ENCODE peak calls at places on chromosomes 1 and 21, in nine cellular contexts. D is psoas muscle; J is HT-29; T is iris pigment epithelial cell; S is T-helper 2 cell; E is HL-60; Q is heart left ventricle; Y is heart right ventricle; L is stimulated activated CD8-positive, alpha-beta memory T cell treated with anti-CD3 and anti-CD28 coated beads, Interleukin-7, amount 100 ng/mL, for 1 hour. Z is an unnamed sample.

GRCh38 chr21:42411197-42411869 is 7.6 kb downstream of the UBASH3A start:
- DNase-seq in E (no peak), J (no peak), Y (no peak), T (no peak), L (no peak), Q (no peak), S (peak), D (no peak), Z (no peak)

GRCh38 chr1:13808729-13809131 is 108.7 kb downstream of the PRDM2 start:
- DNase-seq in T (peak), L (no peak), S (no peak), J (no peak), Y (peak), E (no peak), Q (peak), D (peak), Z (no peak)

GRCh38 chr1:53246261-53247134 is 8.2 kb upstream of the MAGOH start:
- DNase-seq in S (no peak), T (peak), E (no peak), D (no peak), Q (no peak), L (no peak), J (no peak), Y (no peak), Z (no peak)

GRCh38 chr21:39666026-39666425 is 53.3 kb downstream of the B3GALT5 start:
- DNase-seq in T (no peak), E (no peak), J (no peak), Y (no peak), D (no peak), Q (no peak), S (no peak), L (no peak), Z (no peak)

GRCh38 chr1:229209386-229209785 is 61.5 kb upstream of the RAB4A start:
- DNase-seq in D (no peak), E (no peak), L (no peak), S (no peak), Q (no peak), T (peak), J (no peak), Y (no peak), Z (no peak)

GRCh38 chr1:225347123-225347683 is 80.6 kb downstream of the LBR start:
- DNase-seq in S (no peak), L (no peak), D (no peak), Y (no peak), E (no peak), T (no peak), Q (no peak), J (no peak), Z (no peak)

GRCh38 chr1:203839081-203839480 is 22.3 kb upstream of the SNRPE start:
- DNase-seq in L (no peak), D (no peak), Y (no peak), T (peak), J (no peak), Q (no peak), E (no peak), S (no peak), Z (no peak)

GRCh38 chr1:193014354-193014753 is 44.8 kb downstream of the UCHL5 start:
- DNase-seq in Y (no peak), L (no peak), D (no peak), Q (no peak), T (peak), E (no peak), S (no peak), J (no peak), Z (no peak)

GRCh38 chr1:89149229-89149628 is 23.3 kb upstream of the GBP2 start:
- DNase-seq in Q (peak), D (no peak), J (peak), Y (no peak), L (no peak), S (no peak), T (peak), E (no peak), Z (no peak)

GRCh38 chr1:49995734-49996133 is 28.0 kb downstream of the AGBL4 start:
- DNase-seq in S (no peak), Q (no peak), J (peak), E (no peak), L (no peak), D (no peak), Y (no peak), T (no peak), Z (no peak)

GRCh38 chr1:152878042-152878441 is at the start of gene SMCP:
- DNase-seq in S (no peak), Q (no peak), Y (no peak), T (no peak), L (no peak), E (no peak), D (no peak), J (peak), Z (no peak)

GRCh38 chr1:221117133-221117532 is 237.9 kb downstream of the HLX start:
- DNase-seq in T (no peak), D (no peak), J (no peak), S (no peak), L (no peak), Q (no peak), E (no peak), Y (no peak), Z (no peak)

GRCh38 chr1:147612366-147612765 is 58.0 kb downstream of the ACP6 start:
- DNase-seq in E (no peak), D (no peak), S (no peak), L (no peak), T (no peak), Q (no peak), Y (no peak), J (peak), Z (no peak)

GRCh38 chr1:35408925-35409324 is 140.4 kb downstream of the ZMYM4 start:
- DNase-seq in Q (no peak), L (no peak), J (no peak), D (no peak), S (no peak), E (no peak), T (no peak), Y (no peak), Z (no peak)

GRCh38 chr1:51627672-51628071 is 10.8 kb downstream of the OSBPL9 start:
- DNase-seq in S (no peak), L (no peak), Y (no peak), J (peak), E (no peak), T (peak), D (no peak), Q (no peak), Z (no peak)

GRCh38 chr1:190124068-190124467 is 353.6 kb downstream of the BRINP3 start:
- DNase-seq in T (no peak), D (no peak), Y (no peak), Q (peak), E (no peak), J (no peak), S (no peak), L (no peak), Z (no peak)

GRCh38 chr1:90045853-90046563 is 51.1 kb downstream of the ZNF326 start:
- DNase-seq in Y (no peak), J (peak), S (no peak), E (no peak), L (no peak), Q (no peak), D (no peak), T (peak), Z (no peak)

GRCh38 chr1:47638713-47639112 is 200.9 kb downstream of the FOXD2 start:
- DNase-seq in D (no peak), S (no peak), E (no peak), T (no peak), J (no peak), L (no peak), Q (no peak), Y (no peak), Z (no peak)

GRCh38 chr1:67126111-67126746 is 8.5 kb downstream of the C1orf141 start:
- DNase-seq in L (no peak), E (no peak), J (no peak), D (no peak), Y (no peak), T (peak), Q (no peak), S (no peak), Z (no peak)

GRCh38 chr1:33876970-33877680 is 13.2 kb downstream of the HMGB4 start:
- DNase-seq in E (no peak), L (no peak), T (no peak), J (no peak), D (peak), Y (peak), Q (peak), S (no peak), Z (no peak)

GRCh38 chr21:15809818-15810217 is 80.0 kb downstream of the USP25 start:
- DNase-seq in T (peak), J (no peak), S (no peak), Q (no peak), L (no peak), Y (no peak), E (peak), D (peak), Z (no peak)

GRCh38 chr1:11253226-11253625 is 9.1 kb downstream of the MTOR start:
- DNase-seq in Y (no peak), Q (no peak), T (no peak), S (no peak), J (no peak), L (no peak), E (no peak), D (no peak), Z (no peak)

GRCh38 chr1:113109908-113110554 is 37.0 kb downstream of the LRIG2 start:
- DNase-seq in S (no peak), J (no peak), Y (peak), Q (no peak), L (no peak), D (peak), T (peak), E (no peak), Z (no peak)

GRCh38 chr1:203629509-203630082 is 3.0 kb downstream of the ATP2B4 start:
- DNase-seq in J (no peak), Q (peak), L (no peak), Y (peak), S (peak), D (peak), T (peak), E (no peak), Z (peak)

GRCh38 chr1:10530756-10531155 is 56.0 kb downstream of the PEX14 start:
- DNase-seq in D (no peak), T (peak), E (no peak), Y (no peak), L (no peak), Q (no peak), J (no peak), S (no peak), Z (no peak)

Z was measured in effector CD8-positive, alpha-beta T cell.